ENCODE peak calls at places on chromosomes 13 and 19, in six cellular contexts. V is activated naive CD8-positive, alpha-beta T cell treated with anti-CD3 and anti-CD28 coated beads, Interleukin-2, amount 50 U/mL, for 16 hours; K is left cardiac atrium; D is NCI-H1436; X is stimulated activated naive B cell treated with anti-CD40 and anti-IgM and Interleukin-4, amounts not matched to agents 10 μg/mL and 1 μg/mL and 100 μg/mL, for 72 hours; E is lower leg skin. Y is an unnamed sample.

GRCh38 chr13:31918707-31919106 is 112.9 kb upstream of the FRY start:
- DNase-seq in V (no peak), K (no peak), D (no peak), X (no peak), E (no peak), Y (no peak)

GRCh38 chr13:22143671-22144070 is 472.8 kb downstream of the FGF9 start:
- DNase-seq in V (no peak), K (no peak), D (no peak), X (no peak), E (no peak), Y (no peak)

GRCh38 chr13:112735791-112736190 is 46.0 kb downstream of the ATP11A start:
- DNase-seq in V (no peak), K (no peak), D (no peak), X (no peak), E (no peak), Y (no peak)

GRCh38 chr13:52906122-52906903 is 57.9 kb upstream of the PCDH8 start:
- DNase-seq in V (no peak), K (no peak), D (no peak), X (no peak), E (no peak), Y (no peak)

GRCh38 chr19:46404884-46405658 is 8.3 kb downstream of the CCDC8 start:
- DNase-seq in V (no peak), K (no peak), D (no peak), X (no peak), E (no peak), Y (peak; percentile 75)

GRCh38 chr19:49555600-49556411 is 24.6 kb downstream of the NOSIP start:
- DNase-seq in V (peak; percentile 62), K (peak; percentile 68), D (peak; percentile 81), X (no peak), E (no peak), Y (peak; percentile 97)

GRCh38 chr19:55690769-55691545 is 15.9 kb downstream of the EPN1 start:
- DNase-seq in V (no peak), K (peak; percentile 12), D (no peak), X (no peak), E (no peak), Y (no peak)

GRCh38 chr19:56158170-56158757 is 17.2 kb downstream of the ZNF444 start:
- DNase-seq in V (no peak), K (no peak), D (no peak), X (no peak), E (no peak), Y (no peak)

GRCh38 chr19:35991731-35992450 is 3.1 kb upstream of the SDHAF1 start:
- DNase-seq in V (no peak), K (no peak), D (no peak), X (no peak), E (no peak), Y (no peak)

Y was measured in neural progenitor cell.